ENCODE peak calls at places on chromosome 14, in five cellular contexts. X is mesenchymal stem cell, T is H9, M is trophoblast cell, S is H1. O is an unnamed sample.

GRCh38 chr14:71720978-71721624 is 211.1 kb upstream of the RGS6 start:
- DNase-seq in X (peak; percentile 78), T (peak; percentile 73), M (peak; percentile 86), S (peak; percentile 38), O (peak; percentile 36)

GRCh38 chr14:35988972-35989690 is 163.0 kb downstream of the BRMS1L start:
- DNase-seq in X (no peak), T (no peak), M (no peak), S (no peak), O (no peak)

GRCh38 chr14:60257862-60258261 is 8.8 kb downstream of the PPM1A start:
- DNase-seq in X (no peak), T (no peak), M (no peak), S (no peak), O (no peak)

GRCh38 chr14:102138935-102139247 is 806 bp upstream of the WDR20 start:
- DNase-seq in X (no peak), T (no peak), M (peak; percentile 24), S (no peak), O (no peak)

GRCh38 chr14:100384819-100385813 is 62.0 kb downstream of the SLC25A47 start:
- DNase-seq in X (peak; percentile 77), T (no peak), M (no peak), S (no peak), O (no peak)

GRCh38 chr14:85580536-85581165 is 50.7 kb downstream of the FLRT2 start:
- DNase-seq in X (no peak), T (no peak), M (no peak), S (no peak), O (no peak)

GRCh38 chr14:68546839-68547238 is 246.0 kb downstream of the ZFP36L1 start:
- DNase-seq in X (peak; percentile 84), T (no peak), M (peak; percentile 92), S (no peak), O (no peak)

GRCh38 chr14:105416671-105417070 is 3.0 kb upstream of the MTA1 start:
- DNase-seq in X (no peak), T (no peak), M (no peak), S (no peak), O (no peak)

GRCh38 chr14:35331605-35332516 is 39.7 kb downstream of the PSMA6 start:
- DNase-seq in X (peak; percentile 70), T (no peak), M (peak; percentile 90), S (no peak), O (no peak)

GRCh38 chr14:81343701-81344100 is 56.4 kb downstream of the STON2 start:
- DNase-seq in X (no peak), T (no peak), M (no peak), S (no peak), O (no peak)
- H2BK12ac ChIP-seq in X (no peak overlapping the region), T (no peak overlapping the region), M (no peak overlapping the region), S (no peak overlapping the region), O (no peak overlapping the region)

DNA sequence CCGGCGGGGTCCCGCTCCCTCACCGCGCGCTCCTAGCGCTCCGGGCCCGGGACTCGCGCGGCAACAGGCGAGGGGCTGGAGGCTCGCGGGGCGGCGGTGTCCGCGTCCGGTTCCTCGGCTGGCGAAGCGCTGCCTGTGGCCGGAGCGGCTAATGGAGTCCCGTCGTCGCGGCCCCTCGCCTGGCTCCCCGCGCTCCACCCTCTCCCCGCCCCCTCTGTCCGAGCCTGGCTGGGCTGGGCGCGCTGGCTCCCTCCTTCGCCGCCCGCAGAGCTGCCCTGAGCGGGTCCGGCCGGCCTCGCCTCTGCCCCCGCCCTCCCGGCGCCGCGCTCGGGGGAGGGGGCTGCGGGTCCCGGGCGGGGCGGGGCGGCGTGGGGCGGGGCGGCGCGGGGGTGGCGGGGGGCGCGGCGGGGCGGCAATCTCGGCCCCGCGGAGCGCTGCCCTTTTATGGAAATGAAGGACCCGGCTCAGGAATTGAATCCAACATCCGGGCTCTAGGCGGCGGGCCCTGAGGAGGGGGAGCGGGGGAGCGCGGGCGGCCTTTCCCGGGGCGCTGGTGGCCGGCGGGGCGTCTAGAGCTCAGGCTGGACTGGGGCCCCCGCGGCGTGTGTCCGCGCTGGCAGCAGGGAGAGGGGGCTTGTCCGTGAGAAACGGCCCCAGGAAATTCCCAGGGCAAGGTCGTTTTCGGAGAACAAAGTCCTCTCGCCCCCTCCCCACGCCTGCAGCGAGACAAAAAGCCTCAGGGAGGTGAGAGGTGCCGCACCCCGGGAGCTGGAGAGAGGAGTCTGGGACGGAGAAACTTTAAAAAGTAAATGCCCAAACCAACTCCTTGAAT is at the start of gene FERMT2:
- DNase-seq in X (peak; percentile 90), T (peak; percentile 89), M (peak; percentile 87), S (no peak), O (peak; percentile 90)
- H3K23ac ChIP-seq in X (peak within 1 kb of the TSS; percentile 100), T (no peak within 1 kb of the TSS), M (no peak within 1 kb of the TSS), S (no peak within 1 kb of the TSS), O (peak within 1 kb of the TSS; percentile 92)

GRCh38 chr14:104192883-104193245 is 54.5 kb downstream of the KIF26A start:
- DNase-seq in X (no peak), T (no peak), M (no peak), S (no peak), O (no peak)

GRCh38 chr14:104189629-104190335 is 51.4 kb downstream of the KIF26A start:
- DNase-seq in X (no peak), T (no peak), M (no peak), S (no peak), O (no peak)

GRCh38 chr14:104190396-104191000 is 52.1 kb downstream of the KIF26A start:
- DNase-seq in X (no peak), T (no peak), M (no peak), S (no peak), O (no peak)

GRCh38 chr14:104192146-104192882 is 53.9 kb downstream of the KIF26A start:
- DNase-seq in X (no peak), T (no peak), M (no peak), S (no peak), O (no peak)

GRCh38 chr14:104191409-104191997 is 53.1 kb downstream of the KIF26A start:
- DNase-seq in X (no peak), T (no peak), M (no peak), S (no peak), O (no peak)
- H2BK12ac ChIP-seq in X (no peak overlapping the region), T (no peak overlapping the region), M (no peak overlapping the region), S (no peak overlapping the region), O (no peak overlapping the region)

GRCh38 chr14:32121536-32121935 is 44.4 kb downstream of the ARHGAP5 start:
- DNase-seq in X (no peak), T (no peak), M (no peak), S (no peak), O (no peak)

GRCh38 chr14:32121948-32122347 is 44.8 kb downstream of the ARHGAP5 start:
- DNase-seq in X (no peak), T (no peak), M (no peak), S (no peak), O (no peak)
- H3K23ac ChIP-seq in X (no peak overlapping the region), T (no peak overlapping the region), M (no peak overlapping the region), S (no peak overlapping the region), O (no peak overlapping the region)

GRCh38 chr14:61726772-61727658 is 31.7 kb downstream of the HIF1A start:
- DNase-seq in X (no peak), T (no peak), M (no peak), S (no peak), O (no peak)
- H2BK12ac ChIP-seq in X (no peak overlapping the region), T (no peak overlapping the region), M (no peak overlapping the region), S (no peak overlapping the region), O (no peak overlapping the region)

GRCh38 chr14:64704743-64705405 is 650 bp downstream of the PLEKHG3 start:
- DNase-seq in X (peak; percentile 56), T (no peak), M (no peak), S (no peak), O (no peak)
- H3K23ac ChIP-seq in X (peak overlapping the region; percentile 97), T (no peak overlapping the region), M (peak overlapping the region; percentile 99), S (no peak overlapping the region), O (peak overlapping the region; percentile 70)

DNA sequence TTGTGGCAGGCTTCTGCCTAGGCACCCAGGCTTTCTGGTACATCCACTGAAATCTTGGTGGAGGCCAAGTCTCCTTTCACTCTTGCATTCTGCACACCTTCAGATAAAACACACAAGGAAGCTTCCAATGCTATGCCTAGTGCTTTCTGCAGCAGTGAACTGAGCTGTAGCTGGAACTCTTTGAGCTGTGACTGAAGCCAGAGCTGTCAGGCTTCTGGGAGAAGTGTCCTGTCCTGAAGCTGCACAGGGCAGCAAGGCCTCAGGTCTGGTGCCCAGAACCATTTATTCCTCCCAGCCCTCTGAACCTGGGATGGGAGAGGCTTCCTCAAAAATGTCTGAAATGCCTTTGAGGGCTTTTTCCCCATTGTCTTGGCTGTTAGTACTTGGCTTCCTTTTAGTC is 941.7 kb downstream of the LRFN5 start:
- DNase-seq in X (no peak), T (no peak), M (no peak), S (no peak), O (no peak)
- H2BK12ac ChIP-seq in X (no peak overlapping the region), T (no peak overlapping the region), M (no peak overlapping the region), S (no peak overlapping the region), O (no peak overlapping the region)

O was measured in neuronal stem cell.